ENCODE peak calls at places on chromosomes 12 and 14, in eight cellular contexts. V is GM13977, N is fibroblast of the aortic adventitia, G is omental fat pad, A is Calu3, S is cardiac muscle cell, L is natural killer cell, D is NB4. C is an unnamed sample.

GRCh38 chr12:113161415-113162016 is 12.0 kb downstream of the CFAP73 start:
- DNase-seq in S (peak), G (no peak), V (peak), L (no peak), N (no peak), D (peak), A (no peak), C (no peak)

GRCh38 chr12:32544893-32545292 is 134.2 kb upstream of the DNM1L start:
- DNase-seq in S (no peak), N (no peak), G (no peak), D (no peak), L (no peak), A (no peak), V (no peak), C (no peak)

GRCh38 chr14:97456958-97457357 is 659.8 kb downstream of the VRK1 start:
- DNase-seq in G (no peak), S (no peak), L (peak), A (no peak), D (no peak), N (no peak), V (no peak), C (no peak)

GRCh38 chr12:70815056-70815455 is 105.5 kb downstream of the PTPRR start:
- DNase-seq in D (no peak), S (no peak), V (no peak), G (no peak), L (no peak), A (no peak), N (no peak), C (no peak)

GRCh38 chr14:29937116-29937515 is 9.5 kb upstream of the PRKD1 start:
- DNase-seq in S (no peak), N (peak), L (no peak), V (no peak), A (no peak), G (no peak), D (no peak), C (no peak)

GRCh38 chr12:4278582-4278939 is 5.0 kb downstream of the CCND2 start:
- DNase-seq in L (no peak), S (peak), D (peak), V (no peak), A (no peak), N (no peak), G (no peak), C (no peak)

GRCh38 chr12:41967668-41968649 is 176.7 kb downstream of the GXYLT1 start:
- DNase-seq in A (peak), S (peak), G (peak), D (no peak), V (no peak), N (no peak), L (no peak), C (no peak)

GRCh38 chr12:106898001-106898966 is 57.4 kb upstream of the TMEM263 start:
- DNase-seq in A (no peak), D (no peak), V (no peak), L (no peak), N (no peak), G (no peak), S (no peak), C (no peak)

GRCh38 chr12:55637467-55637866 is 775 bp downstream of the OR10P1 start:
- DNase-seq in L (no peak), S (no peak), G (no peak), D (no peak), A (no peak), N (no peak), V (no peak), C (no peak)

GRCh38 chr12:91272456-91273063 is 89.9 kb upstream of the DCN start:
- DNase-seq in D (no peak), N (peak), G (no peak), A (no peak), V (no peak), L (no peak), S (no peak), C (no peak)

GRCh38 chr12:2691340-2692111 is 103.2 kb upstream of the FKBP4 start:
- DNase-seq in S (peak), V (peak), A (no peak), L (peak), N (no peak), G (no peak), D (no peak), C (no peak)

GRCh38 chr12:88273450-88273849 is 131.3 kb downstream of the TMTC3 start:
- DNase-seq in G (no peak), D (no peak), S (no peak), V (no peak), L (no peak), A (no peak), N (no peak), C (no peak)

GRCh38 chr12:5186715-5187114 is 143.0 kb downstream of the KCNA5 start:
- DNase-seq in N (no peak), V (no peak), G (no peak), D (no peak), S (no peak), L (no peak), A (no peak), C (no peak)

GRCh38 chr14:69363055-69363454 is 35.0 kb downstream of the ERH start:
- DNase-seq in S (peak), D (no peak), A (no peak), V (no peak), L (no peak), N (peak), G (no peak), C (no peak)

GRCh38 chr12:51837286-51837685 is 11.2 kb downstream of the FIGNL2 start:
- DNase-seq in A (no peak), G (no peak), D (no peak), L (no peak), S (no peak), V (no peak), N (no peak), C (no peak)

GRCh38 chr12:51838036-51838435 is 10.5 kb downstream of the FIGNL2 start:
- DNase-seq in V (no peak), A (no peak), L (no peak), D (no peak), N (no peak), S (no peak), G (no peak), C (no peak)

GRCh38 chr12:51836833-51837184 is 11.7 kb downstream of the FIGNL2 start:
- DNase-seq in N (no peak), G (no peak), A (no peak), V (no peak), D (no peak), S (no peak), L (no peak), C (no peak)

GRCh38 chr12:51834411-51834810 is 14.1 kb downstream of the FIGNL2 start:
- DNase-seq in A (no peak), L (no peak), D (no peak), S (no peak), N (no peak), G (no peak), V (no peak), C (no peak)

DNA sequence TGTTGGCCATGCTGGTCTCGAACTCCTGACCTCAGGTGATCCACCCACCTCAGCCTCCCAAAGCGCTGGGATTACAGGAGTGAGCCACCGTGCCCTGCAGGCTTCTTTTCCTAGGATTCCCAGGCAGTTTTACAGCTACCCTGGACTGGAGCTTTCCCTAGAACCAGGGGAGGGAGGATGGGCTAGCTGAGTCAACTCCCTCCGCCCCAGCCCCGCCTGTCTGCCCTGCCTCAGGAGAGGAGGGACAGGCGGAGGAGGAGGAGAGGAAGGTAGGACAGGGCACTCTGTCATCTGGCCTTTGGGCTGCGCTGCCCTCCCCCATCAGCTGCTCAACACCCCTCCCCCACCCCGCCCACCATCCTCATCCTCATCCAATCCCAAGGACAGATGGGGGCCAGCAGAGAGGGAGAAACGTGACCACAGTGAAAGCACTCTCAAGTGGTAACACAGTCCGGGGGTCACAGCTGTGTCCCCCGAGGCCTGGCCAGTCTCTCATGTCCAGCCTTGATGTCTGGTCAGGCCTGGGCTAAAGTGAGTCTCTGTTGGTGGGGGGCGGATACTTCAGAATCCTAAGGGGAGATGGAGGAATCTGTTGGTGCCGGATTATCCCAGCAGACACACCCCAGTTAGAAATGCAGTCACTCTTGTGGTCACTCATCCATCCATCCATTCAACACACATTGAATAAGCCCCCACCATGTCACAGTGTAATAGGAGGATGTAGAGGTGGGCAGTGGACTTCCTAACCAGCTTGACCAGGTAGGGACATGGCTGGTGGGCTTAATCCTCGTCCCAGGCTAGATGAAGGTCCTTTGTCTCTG is 12.3 kb downstream of the FIGNL2 start:
- DNase-seq in S (no peak), L (no peak), G (no peak), N (no peak), V (no peak), D (no peak), A (no peak), C (no peak)
- TF ChIP-seq CTCF in S (no peak), L (no peak), G (no peak), N (no peak), V (no peak), D (no peak), A (no peak), C (no peak)

DNA sequence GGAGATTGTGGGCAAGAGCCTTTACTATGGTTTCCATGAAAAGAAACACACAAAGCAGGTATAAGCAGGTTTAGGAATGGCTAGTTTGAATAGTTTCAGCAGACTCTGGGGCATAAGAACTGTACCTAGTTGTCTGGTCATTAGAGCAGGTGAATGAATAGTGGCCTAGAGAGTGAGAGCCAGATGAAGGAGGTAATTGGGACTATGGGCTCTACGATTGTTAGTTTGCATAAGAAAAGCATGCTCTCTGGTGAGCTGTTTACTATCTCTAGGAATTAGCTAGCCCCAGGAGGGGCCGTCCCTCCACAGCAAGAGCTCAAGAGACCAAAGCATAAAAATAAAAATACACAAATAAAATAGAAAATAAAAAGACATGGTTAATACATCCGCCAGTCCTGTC is 397.5 kb upstream of the GARIN6 start:
- DNase-seq in N (no peak), S (no peak), L (no peak), V (no peak), D (no peak), A (no peak), G (no peak), C (no peak)
- TF ChIP-seq CTCF in N (no peak), S (no peak), L (no peak), V (no peak), D (no peak), A (no peak), G (no peak), C (no peak)

GRCh38 chr14:56412453-56413434 is 166.9 kb upstream of the TMEM260 start:
- DNase-seq in A (no peak), L (no peak), V (no peak), G (no peak), D (no peak), S (no peak), N (peak), C (no peak)
- TF ChIP-seq CTCF in A (no peak), L (no peak), V (no peak), G (no peak), D (no peak), S (no peak), N (no peak), C (no peak)

DNA sequence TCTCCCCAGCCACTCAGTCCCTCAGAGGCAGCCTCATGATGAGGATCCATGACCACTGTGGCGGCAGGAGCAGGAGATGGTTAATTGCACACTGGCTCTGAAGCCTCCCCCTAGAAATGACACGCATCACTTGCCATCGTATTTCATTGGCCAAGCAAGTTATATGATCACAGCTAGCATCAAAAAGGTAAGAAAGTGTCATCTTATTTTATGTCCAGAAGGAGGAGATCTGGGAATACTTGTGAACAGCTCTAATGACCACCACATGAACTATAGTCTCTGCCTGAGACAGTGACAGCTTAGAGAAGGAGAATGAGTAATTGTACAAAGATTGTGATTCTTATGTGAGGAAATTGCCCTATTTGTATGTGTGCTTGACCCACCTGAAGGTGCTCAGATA is 363.4 kb downstream of the NUAK1 start:
- DNase-seq in N (peak), V (no peak), S (no peak), D (no peak), A (no peak), G (no peak), L (no peak), C (no peak)
- TF ChIP-seq CTCF in N (no peak), V (no peak), S (peak), D (no peak), A (no peak), G (no peak), L (no peak), C (no peak)

C was measured in progenitor cell of endocrine pancreas.